ENCODE peak calls at places on chromosomes 2 and 18, in four cellular contexts. One of them, this sample, is unnamed.
A peak's percentile ranks its signal among the peaks of the same experiment; 100 is the strongest.

GRCh38 chr2:236715511-236715961 is 145.9 kb downstream of the ACKR3 start:
- DNase-seq in cardiac muscle cell: peak; percentile 32
- DNase-seq in ovary: no peak
- DNase-seq in uterus: no peak
- DNase-seq in this sample: peak; percentile 96

GRCh38 chr2:86000131-86000937 is 105.4 kb downstream of the POLR1A start:
- DNase-seq in cardiac muscle cell: peak; percentile 14
- DNase-seq in ovary: no peak
- DNase-seq in uterus: no peak
- DNase-seq in this sample: no peak

GRCh38 chr18:68447286-68447685 is 267.6 kb downstream of the TMX3 start:
- DNase-seq in cardiac muscle cell: no peak
- DNase-seq in ovary: no peak
- DNase-seq in uterus: no peak
- DNase-seq in this sample: no peak

GRCh38 chr18:22564036-22564435 is 146.3 kb upstream of the CTAGE1 start:
- DNase-seq in cardiac muscle cell: peak; percentile 87
- DNase-seq in ovary: no peak
- DNase-seq in uterus: no peak
- DNase-seq in this sample: no peak

GRCh38 chr2:157404363-157404762 is 39.5 kb downstream of the CYTIP start:
- DNase-seq in cardiac muscle cell: no peak
- DNase-seq in ovary: no peak
- DNase-seq in uterus: no peak
- DNase-seq in this sample: no peak

GRCh38 chr2:157363612-157364101 is 38.0 kb upstream of the ERMN start:
- DNase-seq in cardiac muscle cell: no peak
- DNase-seq in ovary: no peak
- DNase-seq in uterus: no peak
- DNase-seq in this sample: no peak

GRCh38 chr2:72630767-72631166 is 195.1 kb downstream of the EXOC6B start:
- DNase-seq in cardiac muscle cell: peak; percentile 38
- DNase-seq in ovary: no peak
- DNase-seq in uterus: no peak
- DNase-seq in this sample: no peak

GRCh38 chr2:38474833-38475566 is 97.9 kb upstream of the ATL2 start:
- DNase-seq in cardiac muscle cell: no peak
- DNase-seq in ovary: no peak
- DNase-seq in uterus: no peak
- DNase-seq in this sample: no peak

GRCh38 chr18:21230436-21230835 is 11.6 kb upstream of the GREB1L start:
- DNase-seq in cardiac muscle cell: no peak
- DNase-seq in ovary: no peak
- DNase-seq in uterus: no peak
- DNase-seq in this sample: no peak

GRCh38 chr2:217289909-217290283 is 430.0 kb upstream of the TNP1 start:
- DNase-seq in cardiac muscle cell: peak; percentile 16
- DNase-seq in ovary: no peak
- DNase-seq in uterus: no peak
- DNase-seq in this sample: no peak

GRCh38 chr2:168884990-168885389 is 5.2 kb downstream of the SPC25 start:
- DNase-seq in cardiac muscle cell: no peak
- DNase-seq in ovary: no peak
- DNase-seq in uterus: no peak
- DNase-seq in this sample: no peak
- H3K27ac ChIP-seq in cardiac muscle cell: no peak overlapping the region
- H3K27ac ChIP-seq in ovary: no peak overlapping the region
- H3K27ac ChIP-seq in uterus: no peak overlapping the region
- H3K27ac ChIP-seq in this sample: no peak overlapping the region

GRCh38 chr2:21812766-21813165 is 689.0 kb downstream of the TDRD15 start:
- DNase-seq in cardiac muscle cell: no peak
- DNase-seq in ovary: no peak
- DNase-seq in uterus: no peak
- DNase-seq in this sample: no peak
- H3K36me3 ChIP-seq in cardiac muscle cell: no peaks in the 10 kb centered on the region
- H3K36me3 ChIP-seq in ovary: no peaks in the 10 kb centered on the region
- H3K36me3 ChIP-seq in uterus: no peaks in the 10 kb centered on the region
- H3K36me3 ChIP-seq in this sample: no peaks in the 10 kb centered on the region

DNA sequence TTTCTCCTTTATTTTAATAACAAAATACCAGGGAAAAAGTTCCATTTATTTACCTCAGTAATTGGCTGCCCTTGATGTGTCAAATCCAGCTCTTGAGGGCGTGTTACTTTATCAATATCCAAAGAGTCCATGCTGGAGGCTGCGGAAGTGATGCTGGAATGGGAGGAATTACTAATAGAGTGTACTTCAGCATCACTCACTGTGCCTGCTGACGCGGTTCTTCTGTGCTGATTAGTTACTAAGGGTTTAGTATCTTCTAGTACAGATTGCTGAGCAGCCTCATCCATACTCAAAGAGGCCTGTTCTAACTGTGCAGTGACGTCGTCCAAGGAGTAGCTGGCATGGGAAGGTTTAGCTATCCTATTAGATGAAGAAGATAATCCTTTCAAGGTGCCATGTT is 45.6 kb downstream of the RAPH1 start:
- DNase-seq in cardiac muscle cell: no peak
- DNase-seq in ovary: no peak
- DNase-seq in uterus: no peak
- DNase-seq in this sample: no peak
- H3K27ac ChIP-seq in cardiac muscle cell: no peak overlapping the region
- H3K27ac ChIP-seq in ovary: no peak overlapping the region
- H3K27ac ChIP-seq in uterus: no peak overlapping the region
- H3K27ac ChIP-seq in this sample: no peak overlapping the region

GRCh38 chr2:152682663-152683062 is 34.6 kb downstream of the PRPF40A start:
- DNase-seq in cardiac muscle cell: no peak
- DNase-seq in ovary: no peak
- DNase-seq in uterus: no peak
- DNase-seq in this sample: no peak

GRCh38 chr2:152683400-152683799 is 33.9 kb downstream of the PRPF40A start:
- DNase-seq in cardiac muscle cell: no peak
- DNase-seq in ovary: no peak
- DNase-seq in uterus: no peak
- DNase-seq in this sample: no peak

DNA sequence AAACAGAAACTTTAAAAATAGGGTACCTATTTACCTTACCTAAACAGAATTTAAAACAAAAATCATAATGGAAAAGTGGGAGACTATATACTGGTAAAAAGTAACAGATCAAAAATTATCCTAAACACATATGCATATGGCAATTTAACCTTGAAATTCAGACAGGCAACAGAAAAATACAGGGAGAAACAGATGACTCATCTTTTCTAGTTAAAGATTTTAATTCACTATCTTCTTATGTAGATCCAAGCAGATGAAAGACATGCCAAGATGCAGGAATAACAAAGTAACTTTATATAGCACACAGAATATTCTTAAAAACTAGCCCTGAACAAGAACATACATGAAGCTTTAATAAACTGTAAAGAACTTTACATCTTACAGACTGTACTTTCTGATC is 31.0 kb downstream of the PRPF40A start:
- DNase-seq in cardiac muscle cell: no peak
- DNase-seq in ovary: no peak
- DNase-seq in uterus: no peak
- DNase-seq in this sample: no peak
- H3K36me3 ChIP-seq in cardiac muscle cell: peaks cover 9% of the 10 kb centered on the region
- H3K36me3 ChIP-seq in ovary: no peaks in the 10 kb centered on the region
- H3K36me3 ChIP-seq in uterus: no peaks in the 10 kb centered on the region
- H3K36me3 ChIP-seq in this sample: peaks cover 41% of the 10 kb centered on the region

GRCh38 chr2:238684362-238685326 is 163.2 kb upstream of the TWIST2 start:
- DNase-seq in cardiac muscle cell: peak; percentile 98
- DNase-seq in ovary: no peak
- DNase-seq in uterus: peak; percentile 87
- DNase-seq in this sample: peak; percentile 86
- H3K27ac ChIP-seq in cardiac muscle cell: no peak overlapping the region
- H3K27ac ChIP-seq in ovary: no peak overlapping the region
- H3K27ac ChIP-seq in uterus: peak overlapping the region; percentile 87
- H3K27ac ChIP-seq in this sample: peak overlapping the region; percentile 88

DNA sequence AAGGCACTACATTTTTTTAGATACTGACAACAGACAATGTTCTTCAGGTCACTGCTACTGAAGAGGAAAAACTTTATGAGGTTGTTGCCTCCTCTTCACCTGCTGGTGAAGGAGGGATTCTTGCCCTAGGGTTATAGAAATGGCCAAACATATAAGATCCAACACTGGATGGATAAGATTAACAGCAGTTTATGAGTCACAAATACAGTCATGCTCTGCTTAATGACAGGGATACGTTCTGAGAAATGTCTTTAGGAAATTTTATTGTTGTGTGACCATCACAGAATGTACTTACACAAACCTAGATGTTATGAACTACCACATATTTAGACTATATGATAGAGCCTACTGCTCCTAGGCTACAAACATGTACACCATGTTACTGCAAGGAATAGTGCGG is 57.4 kb upstream of the AMMECR1L start:
- DNase-seq in cardiac muscle cell: no peak
- DNase-seq in ovary: no peak
- DNase-seq in uterus: no peak
- DNase-seq in this sample: no peak
- H3K36me3 ChIP-seq in cardiac muscle cell: peaks cover 54% of the 10 kb centered on the region
- H3K36me3 ChIP-seq in ovary: no peaks in the 10 kb centered on the region
- H3K36me3 ChIP-seq in uterus: no peaks in the 10 kb centered on the region
- H3K36me3 ChIP-seq in this sample: peaks cover 70% of the 10 kb centered on the region

GRCh38 chr2:1756456-1756855 is 12.1 kb upstream of the PXDN start:
- DNase-seq in cardiac muscle cell: peak; percentile 12
- DNase-seq in ovary: peak; percentile 30
- DNase-seq in uterus: no peak
- DNase-seq in this sample: no peak

GRCh38 chr2:1754461-1755170 is 10.3 kb upstream of the PXDN start:
- DNase-seq in cardiac muscle cell: no peak
- DNase-seq in ovary: peak; percentile 13
- DNase-seq in uterus: no peak
- DNase-seq in this sample: no peak

GRCh38 chr2:1754046-1754445 is 9.7 kb upstream of the PXDN start:
- DNase-seq in cardiac muscle cell: no peak
- DNase-seq in ovary: no peak
- DNase-seq in uterus: no peak
- DNase-seq in this sample: peak; percentile 42

GRCh38 chr2:1757567-1757966 is 13.3 kb upstream of the PXDN start:
- DNase-seq in cardiac muscle cell: no peak
- DNase-seq in ovary: no peak
- DNase-seq in uterus: no peak
- DNase-seq in this sample: no peak

DNA sequence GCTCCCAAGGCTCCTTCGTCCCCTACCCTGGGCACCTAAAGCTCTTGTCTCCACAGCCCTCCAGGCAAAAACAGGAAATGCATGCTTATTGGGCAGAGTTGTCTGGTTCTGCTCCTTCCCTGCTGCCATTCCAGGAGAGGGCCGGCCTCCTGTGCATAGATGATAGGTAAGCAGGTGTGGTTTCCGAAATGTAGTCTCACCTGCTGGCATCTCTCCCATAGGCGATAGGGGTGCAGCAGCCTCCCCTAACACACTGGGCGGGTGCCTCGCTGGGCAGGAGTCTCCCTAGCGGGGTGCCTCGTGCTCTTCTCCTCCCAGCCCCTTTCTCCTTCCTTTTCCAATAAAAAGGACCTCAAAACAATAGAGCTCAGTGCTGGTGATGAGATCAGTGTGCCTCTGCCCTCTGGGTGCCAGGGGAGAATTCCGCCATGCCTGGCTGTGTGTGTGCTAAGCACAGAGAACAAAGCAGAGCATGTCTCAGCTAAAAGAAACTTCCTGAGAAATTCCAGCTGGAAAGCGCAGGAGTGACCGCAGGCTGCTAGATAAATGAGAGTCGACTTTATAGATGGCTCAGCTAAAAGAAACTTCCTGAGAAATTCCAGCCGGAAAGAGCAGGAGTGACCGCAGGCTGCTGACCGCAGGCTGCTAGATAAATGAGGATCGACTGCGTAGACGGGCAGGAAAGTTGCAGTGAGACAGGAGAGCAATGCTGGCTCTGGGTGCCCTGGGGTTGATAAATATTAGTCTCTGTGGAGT is 11.3 kb upstream of the PXDN start:
- DNase-seq in cardiac muscle cell: peak; percentile 96
- DNase-seq in ovary: peak; percentile 33
- DNase-seq in uterus: no peak
- DNase-seq in this sample: peak; percentile 85
- H3K27ac ChIP-seq in cardiac muscle cell: no peak overlapping the region
- H3K27ac ChIP-seq in ovary: no peak overlapping the region
- H3K27ac ChIP-seq in uterus: no peak overlapping the region
- H3K27ac ChIP-seq in this sample: peak overlapping the region; percentile 68

This sample was measured in SJSA1.